ENCODE peak calls at places on chromosomes 7 and 10, in five cellular contexts. Q, K, Z, B and V are unnamed samples. For H4K20me1 and H3K27me3, the result is how much of the 10 kb centered on the place peaks cover.

GRCh38 chr7:150631084-150631824 is 931 bp downstream of the GIMAP6 start:
- DNase-seq in Z (no peak), Q (no peak), B (no peak), K (no peak), V (no peak)

GRCh38 chr7:132738254-132738653 is 162.0 kb upstream of the PLXNA4 start:
- DNase-seq in Q (peak), K (peak), Z (no peak), B (peak), V (no peak)

GRCh38 chr10:103203466-103203865 is 10.4 kb upstream of the NT5C2 start:
- DNase-seq in B (no peak), Q (no peak), K (no peak), Z (no peak), V (no peak)

GRCh38 chr7:105149827-105150226 is 135.8 kb downstream of the KMT2E start:
- DNase-seq in B (peak), Z (no peak), Q (peak), K (peak), V (no peak)

GRCh38 chr10:96984512-96985225 is 152.6 kb downstream of the LCOR start:
- DNase-seq in B (no peak), Z (no peak), K (no peak), Q (no peak), V (no peak)

GRCh38 chr7:151086802-151087246 is 549 bp downstream of the AGAP3 start:
- DNase-seq in Q (no peak), Z (peak), B (no peak), K (peak), V (no peak)

GRCh38 chr10:80203835-80204148 is 1.5 kb downstream of the ANXA11 start:
- DNase-seq in Z (no peak), B (no peak), Q (no peak), K (no peak), V (no peak)

GRCh38 chr7:127264219-127264618 is 11.5 kb upstream of the GRM8 start:
- DNase-seq in K (no peak), B (no peak), Q (no peak), Z (no peak), V (no peak)

GRCh38 chr7:158501300-158502067 is 86.1 kb downstream of the PTPRN2 start:
- DNase-seq in Z (no peak), K (no peak), B (no peak), Q (no peak), V (no peak)

GRCh38 chr7:127214956-127215355 is 37.8 kb downstream of the GRM8 start:
- DNase-seq in Q (no peak), K (no peak), B (no peak), Z (no peak), V (no peak)

GRCh38 chr10:7789390-7789789 is 1.4 kb downstream of the ATP5F1C start:
- DNase-seq in Q (peak), Z (peak), B (peak), K (peak), V (no peak)

GRCh38 chr10:32077896-32078295 is 21.7 kb upstream of the KIF5B start:
- DNase-seq in Q (peak), B (peak), K (peak), Z (no peak), V (peak)

GRCh38 chr7:115634633-115635032 is 395.9 kb downstream of the TFEC start:
- DNase-seq in Q (no peak), B (no peak), Z (no peak), K (peak), V (peak)

GRCh38 chr7:115635367-115635766 is 395.2 kb downstream of the TFEC start:
- DNase-seq in Q (no peak), B (peak), Z (no peak), K (peak), V (no peak)

GRCh38 chr7:115635876-115636275 is 394.7 kb downstream of the TFEC start:
- DNase-seq in Q (no peak), K (no peak), Z (no peak), B (no peak), V (no peak)

GRCh38 chr7:115638853-115639252 is 391.7 kb downstream of the TFEC start:
- DNase-seq in Z (no peak), B (no peak), K (no peak), Q (no peak), V (no peak)

GRCh38 chr7:115637123-115637522 is 393.4 kb downstream of the TFEC start:
- DNase-seq in Z (no peak), Q (no peak), K (no peak), B (no peak), V (no peak)
- H2AFZ ChIP-seq in Z (no peak), Q (no peak), K (no peak), B (no peak), V (no peak)

GRCh38 chr7:2150445-2150815 is 82.3 kb downstream of the MAD1L1 start:
- DNase-seq in Q (no peak), K (no peak), Z (no peak), B (no peak), V (no peak)
- H4K20me1 ChIP-seq in Q (half or more), K (under half), Z (under half), B (under half), V (under half)

GRCh38 chr10:98296514-98296913 is 28.5 kb upstream of the LOXL4 start:
- DNase-seq in B (no peak), Z (no peak), K (peak), Q (no peak), V (no peak)
- H3K27me3 ChIP-seq in B (under half), Z (under half), K (under half), Q (under half), V (under half)

GRCh38 chr10:43293677-43294057 is 26.8 kb upstream of the RASGEF1A start:
- DNase-seq in K (no peak), Q (no peak), B (no peak), Z (no peak), V (no peak)

GRCh38 chr10:43294241-43294658 is 27.4 kb upstream of the RASGEF1A start:
- DNase-seq in Z (no peak), K (no peak), B (no peak), Q (no peak), V (no peak)

GRCh38 chr10:43296320-43296719 is 29.5 kb upstream of the RASGEF1A start:
- DNase-seq in Z (no peak), B (no peak), K (no peak), Q (no peak), V (no peak)

GRCh38 chr10:43294892-43295291 is 28.0 kb upstream of the RASGEF1A start:
- DNase-seq in Q (no peak), K (no peak), B (no peak), Z (no peak), V (no peak)

DNA sequence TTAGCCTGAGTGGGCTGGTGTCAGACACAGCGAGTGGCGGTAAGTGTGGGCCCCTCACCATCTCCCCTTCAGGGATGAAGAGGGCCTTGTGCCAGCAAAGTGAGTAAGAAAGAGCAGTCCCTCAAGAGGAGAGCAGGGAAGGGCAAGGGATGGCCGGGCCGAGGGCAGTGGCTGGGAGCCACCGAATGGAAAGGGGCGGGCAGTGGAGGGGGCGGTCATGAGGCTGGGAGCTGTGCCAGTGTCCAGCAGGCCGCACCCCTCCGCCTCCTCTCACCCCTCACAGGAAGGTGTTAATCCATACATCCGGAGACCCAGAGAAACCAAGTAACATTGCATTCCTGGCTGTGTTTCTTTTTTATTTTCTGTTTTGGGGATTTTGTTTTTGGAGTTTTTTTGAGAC is 28.6 kb upstream of the RASGEF1A start:
- DNase-seq in B (no peak), Q (no peak), K (no peak), Z (no peak), V (no peak)
- H2AFZ ChIP-seq in B (no peak), Q (no peak), K (no peak), Z (no peak), V (no peak)

GRCh38 chr10:123889821-123890220 is 1.8 kb downstream of the CPXM2 start:
- DNase-seq in K (peak), Q (no peak), Z (no peak), B (no peak), V (no peak)
- H4K20me1 ChIP-seq in K (under half), Q (under half), Z (under half), B (under half), V (under half)

DNA sequence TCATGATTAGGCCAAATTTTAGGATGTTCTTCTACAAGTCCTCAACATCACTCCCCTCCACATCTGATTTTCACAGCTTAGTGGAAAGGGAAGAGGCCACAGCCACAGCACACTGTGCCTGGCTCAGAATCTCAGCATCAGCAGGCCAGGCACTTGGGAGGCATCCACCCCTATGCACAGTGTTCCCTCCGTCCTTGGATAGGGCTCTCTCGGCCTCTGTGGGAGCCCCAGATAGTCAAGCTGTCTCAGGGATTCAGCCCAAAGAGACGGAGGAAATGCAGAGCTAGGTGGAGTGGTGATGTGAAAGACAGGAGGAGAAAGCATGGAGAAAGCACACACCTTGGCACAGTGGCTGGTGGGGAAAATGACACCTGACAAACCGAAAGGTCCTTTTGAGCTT is 1.3 kb downstream of the RBP4 start:
- DNase-seq in Z (no peak), Q (no peak), K (no peak), B (no peak), V (no peak)
- H3K27me3 ChIP-seq in Z (under half), Q (under half), K (under half), B (under half), V (under half)

GRCh38 chr7:142614116-142614515 is 135.2 kb upstream of the PRSS1 start:
- DNase-seq in Z (no peak), Q (no peak), K (peak), B (peak), V (no peak)

GRCh38 chr7:142615508-142615907 is 133.8 kb upstream of the PRSS1 start:
- DNase-seq in K (no peak), Q (no peak), Z (no peak), B (no peak), V (no peak)

GRCh38 chr7:142608630-142609029 is 140.6 kb upstream of the PRSS1 start:
- DNase-seq in B (no peak), K (no peak), Q (no peak), Z (no peak), V (no peak)

GRCh38 chr7:142611566-142612250 is 137.6 kb upstream of the PRSS1 start:
- DNase-seq in Z (peak), B (no peak), Q (no peak), K (peak), V (no peak)

GRCh38 chr7:142612264-142612881 is 136.9 kb upstream of the PRSS1 start:
- DNase-seq in Z (peak), B (peak), K (peak), Q (peak), V (no peak)
- H2AFZ ChIP-seq in Z (peak), B (no peak), K (no peak), Q (no peak), V (no peak)